ENCODE peak calls at places on chromosomes 2 and 18, in eight cellular contexts. M is PC-9; C is CD8-positive, alpha-beta memory T cell; D is neural progenitor cell; H is body of pancreas; W is stomach; S is hepatocyte; A is lung. O is an unnamed sample. For H3K27me3 and H3K4me1, the result is how much of the 10 kb centered on the place peaks cover.

GRCh38 chr2:232418466-232419244 is 12.0 kb downstream of the ALPG start:
- DNase-seq in M (peak), C (no peak), D (peak), H (peak), W (no peak), S (peak), A (no peak), O (no peak)

GRCh38 chr18:23793051-23793450 is 103.8 kb downstream of the LAMA3 start:
- DNase-seq in M (no peak), C (no peak), D (no peak), H (no peak), W (no peak), S (no peak), A (no peak), O (no peak)

GRCh38 chr2:30768708-30769580 is 38.3 kb downstream of the CAPN13 start:
- DNase-seq in M (no peak), C (no peak), D (no peak), H (no peak), W (peak), S (no peak), A (peak), O (no peak)

GRCh38 chr2:27754831-27755230 is 16.7 kb upstream of the MRPL33 start:
- DNase-seq in M (no peak), C (no peak), D (no peak), H (no peak), W (no peak), S (no peak), A (no peak), O (no peak)

GRCh38 chr2:169069341-169069740 is at the start of gene DHRS9:
- DNase-seq in M (no peak), C (no peak), D (no peak), H (peak), W (no peak), S (peak), A (no peak), O (no peak)

GRCh38 chr2:75716406-75716805 is 5.7 kb upstream of the GCFC2 start:
- DNase-seq in M (no peak), C (no peak), D (no peak), H (no peak), W (no peak), S (no peak), A (no peak), O (no peak)

GRCh38 chr18:8329186-8329771 is 280.0 kb upstream of the RAB12 start:
- DNase-seq in M (peak), C (no peak), D (no peak), H (no peak), W (no peak), S (peak), A (no peak), O (no peak)

GRCh38 chr2:217964255-217964654 is 38.5 kb downstream of the TNS1 start:
- DNase-seq in M (no peak), C (no peak), D (no peak), H (no peak), W (no peak), S (no peak), A (no peak), O (no peak)

GRCh38 chr18:74836296-74837139 is 238.8 kb downstream of the ZNF407 start:
- DNase-seq in M (peak), C (no peak), D (peak), H (no peak), W (peak), S (peak), A (no peak), O (peak)

GRCh38 chr18:51229328-51229727 is 31.8 kb upstream of the MEX3C start:
- DNase-seq in M (no peak), C (no peak), D (no peak), H (no peak), W (no peak), S (no peak), A (no peak), O (no peak)

GRCh38 chr18:22345733-22346132 is 72.0 kb downstream of the CTAGE1 start:
- DNase-seq in M (no peak), C (no peak), D (no peak), H (no peak), W (no peak), S (peak), A (no peak), O (no peak)

GRCh38 chr2:196959750-196960392 is 33.4 kb upstream of the PGAP1 start:
- DNase-seq in M (no peak), C (no peak), D (no peak), H (peak), W (no peak), S (peak), A (no peak), O (no peak)

GRCh38 chr2:64327510-64328414 is 126.2 kb upstream of the LGALSL start:
- DNase-seq in M (no peak), C (peak), D (peak), H (peak), W (no peak), S (peak), A (peak), O (peak)

GRCh38 chr18:26549486-26550435 is 1.4 kb upstream of the KCTD1 start:
- DNase-seq in M (peak), C (no peak), D (peak), H (peak), W (peak), S (peak), A (peak), O (peak)

GRCh38 chr18:24200899-24201298 is 62.0 kb downstream of the CABYR start:
- DNase-seq in M (no peak), C (no peak), D (no peak), H (no peak), W (no peak), S (no peak), A (no peak), O (no peak)

GRCh38 chr2:27262379-27263286 is at the start of gene SLC30A3:
- DNase-seq in M (peak), C (peak), D (peak), H (peak), W (peak), S (peak), A (peak), O (peak)

GRCh38 chr2:41966920-41967319 is 80.9 kb upstream of the PKDCC start:
- DNase-seq in M (no peak), C (no peak), D (no peak), H (peak), W (no peak), S (no peak), A (no peak), O (no peak)

GRCh38 chr2:9260411-9261037 is 53.9 kb downstream of the ASAP2 start:
- DNase-seq in M (no peak), C (no peak), D (no peak), H (no peak), W (no peak), S (no peak), A (no peak), O (no peak)

GRCh38 chr2:100104718-100105677 is 37.4 kb downstream of the AFF3 start:
- DNase-seq in M (no peak), C (no peak), D (peak), H (no peak), W (peak), S (peak), A (no peak), O (no peak)

GRCh38 chr18:31101148-31102019 is 837 bp downstream of the DSC2 start:
- DNase-seq in M (peak), C (no peak), D (peak), H (peak), W (peak), S (peak), A (peak), O (no peak)
- H3K4me3 ChIP-seq in M (peak), C (no peak), D (peak), H (peak), W (peak), S (peak), A (peak), O (no peak)

DNA sequence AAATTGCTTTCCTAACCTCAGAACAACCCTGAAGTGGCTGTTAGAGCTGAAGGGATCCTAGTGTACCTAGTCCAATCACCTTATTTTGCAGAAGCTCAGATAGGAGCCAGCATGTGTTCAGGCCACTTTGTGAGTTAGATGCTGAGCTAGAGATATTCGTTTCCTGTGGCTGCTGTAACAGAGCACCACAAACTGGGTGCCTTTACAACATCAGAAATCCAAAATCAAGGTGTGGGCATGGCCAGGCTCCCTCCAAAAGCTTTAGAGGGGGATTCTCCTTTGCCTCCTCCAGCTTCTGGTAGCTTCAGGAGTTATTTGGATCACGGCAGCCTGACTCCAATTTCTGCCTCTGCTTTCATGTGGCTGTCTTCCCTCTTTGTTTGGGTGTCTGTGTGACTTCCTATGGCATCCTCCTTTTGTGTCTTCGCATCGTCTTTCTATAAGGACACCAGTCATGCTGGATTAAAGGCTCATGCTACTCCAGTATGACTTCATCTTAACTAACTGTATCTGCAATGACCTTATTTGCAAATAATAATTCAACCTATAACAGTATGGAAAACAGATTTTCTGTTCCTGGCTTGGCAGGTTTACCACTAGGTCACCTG is 86.3 kb upstream of the TGFA start:
- DNase-seq in M (no peak), C (no peak), D (no peak), H (no peak), W (no peak), S (no peak), A (no peak), O (no peak)
- H3K27me3 ChIP-seq in M (under half), C (under half), D (under half), H (under half), W (under half), S (under half), A (under half), O (under half)

GRCh38 chr2:173215316-173215715 is 139.4 kb upstream of the CDCA7 start:
- DNase-seq in M (no peak), C (no peak), D (no peak), H (no peak), W (no peak), S (no peak), A (no peak), O (no peak)
- H3K4me1 ChIP-seq in M (under half), C (under half), D (under half), H (under half), W (under half), S (under half), A (under half), O (under half)

GRCh38 chr2:230269715-230270114 is 44.2 kb downstream of the SP140 start:
- DNase-seq in M (no peak), C (no peak), D (no peak), H (no peak), W (no peak), S (no peak), A (no peak), O (no peak)
- H3K4me3 ChIP-seq in M (no peak), C (no peak), D (no peak), H (no peak), W (no peak), S (no peak), A (no peak), O (no peak)

GRCh38 chr18:58823385-58823784 is 41.3 kb upstream of the ZNF532 start:
- DNase-seq in M (no peak), C (no peak), D (no peak), H (no peak), W (no peak), S (no peak), A (no peak), O (peak)
- H3K27me3 ChIP-seq in M (under half), C (under half), D (under half), H (under half), W (under half), S (under half), A (under half), O (under half)

DNA sequence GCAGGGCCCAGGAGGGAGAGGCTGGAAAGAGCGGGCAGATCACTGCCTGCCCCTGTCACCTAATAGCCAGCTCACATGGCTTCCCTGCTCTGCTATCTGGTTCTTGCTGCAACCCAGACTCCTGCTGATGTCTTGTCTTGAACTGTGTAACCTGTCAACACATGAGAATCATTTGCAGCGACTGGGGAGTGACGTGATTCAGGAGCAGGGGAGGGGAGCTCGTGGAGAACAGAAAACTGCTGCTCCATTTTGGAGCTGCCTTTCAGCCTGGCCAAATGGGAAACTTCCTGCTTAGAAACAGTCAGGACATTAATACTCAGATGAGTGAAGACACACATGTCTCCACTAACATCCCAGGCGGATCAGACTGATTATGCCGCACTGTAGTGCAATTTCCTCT is 38.1 kb downstream of the RPL37A start:
- DNase-seq in M (no peak), C (no peak), D (no peak), H (no peak), W (no peak), S (peak), A (no peak), O (no peak)
- H3K4me1 ChIP-seq in M (half or more), C (under half), D (under half), H (under half), W (under half), S (under half), A (under half), O (under half)

GRCh38 chr2:109455731-109456691 is 157.8 kb downstream of the SEPTIN10 start:
- DNase-seq in M (no peak), C (no peak), D (no peak), H (no peak), W (no peak), S (no peak), A (no peak), O (no peak)

GRCh38 chr2:109454764-109455394 is 158.9 kb downstream of the SEPTIN10 start:
- DNase-seq in M (no peak), C (no peak), D (no peak), H (no peak), W (no peak), S (no peak), A (no peak), O (no peak)

GRCh38 chr2:109453596-109453995 is 160.2 kb downstream of the SEPTIN10 start:
- DNase-seq in M (no peak), C (no peak), D (no peak), H (no peak), W (no peak), S (no peak), A (no peak), O (no peak)

GRCh38 chr2:109452318-109453305 is 161.2 kb downstream of the SEPTIN10 start:
- DNase-seq in M (no peak), C (no peak), D (no peak), H (no peak), W (no peak), S (no peak), A (no peak), O (no peak)

GRCh38 chr2:109454304-109454703 is 159.5 kb downstream of the SEPTIN10 start:
- DNase-seq in M (no peak), C (no peak), D (no peak), H (no peak), W (no peak), S (no peak), A (no peak), O (no peak)
- H3K4me3 ChIP-seq in M (no peak), C (no peak), D (no peak), H (no peak), W (no peak), S (no peak), A (no peak), O (no peak)

O was measured in SJCRH30.